ENCODE peak calls at places on chromosomes 4 and X, in six cellular contexts. N, F, R, A, U and M are unnamed samples.

GRCh38 chr4:2048831-2049230 is 10.3 kb upstream of the NAT8L start:
- DNase-seq in N (no peak), F (no peak), R (no peak), A (no peak), U (peak), M (no peak)

GRCh38 chr4:813900-814299 is 12.0 kb downstream of the CPLX1 start:
- DNase-seq in N (no peak), F (no peak), R (no peak), A (no peak), U (no peak), M (no peak)

GRCh38 chr4:1053080-1053661 is 41.7 kb downstream of the FGFRL1 start:
- DNase-seq in N (peak), F (no peak), R (peak), A (no peak), U (no peak), M (peak)

GRCh38 chrX:7084841-7085240 is 62.7 kb upstream of the STS start:
- DNase-seq in N (no peak), F (no peak), R (no peak), A (no peak), U (no peak), M (no peak)

GRCh38 chr4:76200771-76201224 is 12.8 kb downstream of the SCARB2 start:
- DNase-seq in N (no peak), F (no peak), R (no peak), A (peak), U (no peak), M (no peak)

GRCh38 chrX:46758956-46759644 is at the start of gene SLC9A7:
- DNase-seq in N (peak), F (no peak), R (peak), A (peak), U (peak), M (peak)

GRCh38 chrX:147978931-147979330 is 2.2 kb upstream of the FMR1NB start:
- DNase-seq in N (peak), F (no peak), R (no peak), A (no peak), U (peak), M (no peak)

GRCh38 chrX:83509246-83509801 is 1.2 kb downstream of the POU3F4 start:
- DNase-seq in N (no peak), F (peak), R (no peak), A (no peak), U (no peak), M (no peak)

GRCh38 chrX:1534321-1535168 is 2.4 kb downstream of the P2RY8 start:
- DNase-seq in N (no peak), F (no peak), R (no peak), A (no peak), U (no peak), M (peak)

GRCh38 chr4:33060873-33061542 is 2340.8 kb downstream of the PCDH7 start:
- DNase-seq in N (peak), F (peak), R (peak), A (peak), U (peak), M (peak)

GRCh38 chr4:163548481-163549243 is 54.2 kb downstream of the TMA16 start:
- DNase-seq in N (peak), F (peak), R (peak), A (peak), U (peak), M (no peak)
- H2AFZ ChIP-seq in N (no peak), F (no peak), R (no peak), A (no peak), U (no peak), M (no peak)

GRCh38 chr4:113292371-113293042 is 243.1 kb downstream of the ANK2 start:
- DNase-seq in N (no peak), F (peak), R (peak), A (no peak), U (no peak), M (peak)
- H2AFZ ChIP-seq in N (no peak), F (peak), R (peak), A (no peak), U (no peak), M (no peak)

GRCh38 chr4:176925962-176926361 is 133.2 kb upstream of the VEGFC start:
- DNase-seq in N (no peak), F (no peak), R (no peak), A (no peak), U (no peak), M (no peak)

GRCh38 chr4:176920694-176921093 is 128.0 kb upstream of the VEGFC start:
- DNase-seq in N (peak), F (peak), R (peak), A (no peak), U (no peak), M (no peak)

GRCh38 chr4:176924238-176924637 is 131.5 kb upstream of the VEGFC start:
- DNase-seq in N (no peak), F (no peak), R (no peak), A (no peak), U (no peak), M (no peak)

GRCh38 chr4:176919631-176920030 is 126.9 kb upstream of the VEGFC start:
- DNase-seq in N (no peak), F (no peak), R (no peak), A (no peak), U (no peak), M (no peak)

GRCh38 chr4:176921256-176921655 is 128.5 kb upstream of the VEGFC start:
- DNase-seq in N (no peak), F (peak), R (no peak), A (no peak), U (no peak), M (no peak)
- H2AFZ ChIP-seq in N (no peak), F (peak), R (no peak), A (no peak), U (no peak), M (no peak)

GRCh38 chrX:119467842-119468185 is 430 bp upstream of the SLC25A5 start:
- DNase-seq in N (no peak), F (no peak), R (no peak), A (no peak), U (no peak), M (no peak)
- H2AFZ ChIP-seq in N (peak), F (peak), R (peak), A (peak), U (peak), M (no peak)

GRCh38 chr4:13544556-13545393 is 467 bp upstream of the NKX3-2 start:
- DNase-seq in N (peak), F (peak), R (peak), A (peak), U (peak), M (peak)

GRCh38 chr4:13542577-13543042 is 1.7 kb downstream of the NKX3-2 start:
- DNase-seq in N (no peak), F (no peak), R (no peak), A (no peak), U (no peak), M (no peak)

GRCh38 chr4:13543091-13543581 is 1.2 kb downstream of the NKX3-2 start:
- DNase-seq in N (no peak), F (no peak), R (no peak), A (no peak), U (no peak), M (no peak)

GRCh38 chr4:13545394-13545808 is 1.1 kb upstream of the NKX3-2 start:
- DNase-seq in N (no peak), F (no peak), R (no peak), A (no peak), U (no peak), M (no peak)

GRCh38 chr4:13543648-13544555 is at the start of gene NKX3-2:
- DNase-seq in N (peak), F (no peak), R (peak), A (peak), U (peak), M (no peak)
- H2AFZ ChIP-seq in N (peak), F (peak), R (peak), A (peak), U (peak), M (no peak)

GRCh38 chr4:127783026-127783769 is 1.1 kb downstream of the HSPA4L start:
- DNase-seq in N (peak), F (peak), R (peak), A (peak), U (peak), M (peak)
- H2AFZ ChIP-seq in N (peak), F (peak), R (peak), A (peak), U (peak), M (peak)

DNA sequence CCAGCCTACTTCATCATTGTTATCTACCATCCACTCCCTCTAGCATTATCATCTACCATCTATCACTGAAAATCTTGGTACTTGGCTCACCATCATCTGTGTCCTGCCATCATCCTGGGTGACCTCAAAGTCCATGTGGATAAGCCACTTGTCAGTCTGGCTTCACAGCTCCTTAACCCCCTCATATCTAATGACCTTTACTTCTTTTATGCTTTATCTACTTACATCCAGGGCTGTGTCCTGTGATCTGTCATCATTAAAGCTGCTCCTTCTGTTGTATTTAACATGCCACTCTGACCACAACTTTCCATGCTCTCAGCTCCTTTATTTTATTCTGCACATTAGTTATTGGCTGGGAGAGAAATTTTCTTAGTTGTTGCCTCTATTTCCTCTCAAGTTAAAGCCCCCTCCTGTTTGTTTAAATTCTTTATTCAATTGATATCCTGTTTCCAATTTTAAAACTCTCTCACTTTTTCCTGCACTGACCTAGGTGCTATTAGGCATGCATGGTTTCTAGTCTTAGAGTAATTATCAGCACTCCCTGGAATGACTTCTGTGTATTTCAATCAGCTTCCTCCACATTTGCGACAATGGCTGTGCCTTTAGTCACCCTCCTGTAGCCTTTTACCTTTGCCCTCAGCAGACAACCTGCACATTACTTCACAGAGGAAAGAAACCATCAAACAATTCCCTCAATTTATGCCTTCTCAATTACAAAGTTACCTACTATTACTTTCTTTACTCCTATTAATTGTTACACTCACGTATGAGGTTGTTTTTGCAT is 8.1 kb upstream of the FABP2 start:
- DNase-seq in N (no peak), F (peak), R (no peak), A (no peak), U (no peak), M (no peak)
- H2AFZ ChIP-seq in N (no peak), F (no peak), R (no peak), A (no peak), U (no peak), M (no peak)

GRCh38 chr4:147811878-147812277 is 80.0 kb downstream of the ARHGAP10 start:
- DNase-seq in N (no peak), F (no peak), R (no peak), A (no peak), U (no peak), M (no peak)
- H2AFZ ChIP-seq in N (no peak), F (no peak), R (no peak), A (no peak), U (no peak), M (no peak)